ENCODE peak calls at places on chromosomes 2 and 18, in seven cellular contexts. One of them, this sample, is unnamed.

GRCh38 chr2:180449171-180449570 is 442.1 kb upstream of the CWC22 start:
- DNase-seq in HFFc6: no peak
- DNase-seq in GM06990: no peak
- DNase-seq in T-helper 9 cell: no peak
- DNase-seq in activated effector memory CD4-positive, alpha-beta T cell treated with anti-CD3 and anti-CD28 coated beads, Interleukin-2, amount 50 U/mL, for 16 hours: no peak
- DNase-seq in heart left ventricle: no peak
- DNase-seq in A172: no peak
- DNase-seq in this sample: no peak

GRCh38 chr2:85410584-85411404 is 628 bp upstream of the CAPG start:
- DNase-seq in HFFc6: no peak
- DNase-seq in GM06990: no peak
- DNase-seq in T-helper 9 cell: no peak
- DNase-seq in activated effector memory CD4-positive, alpha-beta T cell treated with anti-CD3 and anti-CD28 coated beads, Interleukin-2, amount 50 U/mL, for 16 hours: no peak
- DNase-seq in heart left ventricle: no peak
- DNase-seq in A172: peak
- DNase-seq in this sample: no peak

GRCh38 chr2:108449410-108450200 is 599 bp downstream of the GCC2 start:
- DNase-seq in HFFc6: peak
- DNase-seq in GM06990: no peak
- DNase-seq in T-helper 9 cell: peak
- DNase-seq in activated effector memory CD4-positive, alpha-beta T cell treated with anti-CD3 and anti-CD28 coated beads, Interleukin-2, amount 50 U/mL, for 16 hours: peak
- DNase-seq in heart left ventricle: no peak
- DNase-seq in A172: peak
- DNase-seq in this sample: peak

GRCh38 chr2:14790041-14790640 is 157.6 kb downstream of the LRATD1 start:
- DNase-seq in HFFc6: no peak
- DNase-seq in GM06990: no peak
- DNase-seq in T-helper 9 cell: no peak
- DNase-seq in activated effector memory CD4-positive, alpha-beta T cell treated with anti-CD3 and anti-CD28 coated beads, Interleukin-2, amount 50 U/mL, for 16 hours: no peak
- DNase-seq in heart left ventricle: no peak
- DNase-seq in A172: no peak
- DNase-seq in this sample: no peak

GRCh38 chr2:192150166-192150565 is 44.6 kb downstream of the TMEFF2 start:
- DNase-seq in HFFc6: no peak
- DNase-seq in GM06990: no peak
- DNase-seq in T-helper 9 cell: no peak
- DNase-seq in activated effector memory CD4-positive, alpha-beta T cell treated with anti-CD3 and anti-CD28 coated beads, Interleukin-2, amount 50 U/mL, for 16 hours: no peak
- DNase-seq in heart left ventricle: no peak
- DNase-seq in A172: no peak
- DNase-seq in this sample: no peak

GRCh38 chr2:101463885-101464653 is 10.8 kb downstream of the RFX8 start:
- DNase-seq in HFFc6: peak
- DNase-seq in GM06990: no peak
- DNase-seq in T-helper 9 cell: no peak
- DNase-seq in activated effector memory CD4-positive, alpha-beta T cell treated with anti-CD3 and anti-CD28 coated beads, Interleukin-2, amount 50 U/mL, for 16 hours: no peak
- DNase-seq in heart left ventricle: no peak
- DNase-seq in A172: peak
- DNase-seq in this sample: no peak

GRCh38 chr2:186862869-186863709 is 14.1 kb upstream of the ZSWIM2 start:
- DNase-seq in HFFc6: peak
- DNase-seq in GM06990: peak
- DNase-seq in T-helper 9 cell: no peak
- DNase-seq in activated effector memory CD4-positive, alpha-beta T cell treated with anti-CD3 and anti-CD28 coated beads, Interleukin-2, amount 50 U/mL, for 16 hours: no peak
- DNase-seq in heart left ventricle: no peak
- DNase-seq in A172: peak
- DNase-seq in this sample: peak

GRCh38 chr2:96509114-96509846 is 4.1 kb upstream of the NEURL3 start:
- DNase-seq in HFFc6: peak
- DNase-seq in GM06990: peak
- DNase-seq in T-helper 9 cell: peak
- DNase-seq in activated effector memory CD4-positive, alpha-beta T cell treated with anti-CD3 and anti-CD28 coated beads, Interleukin-2, amount 50 U/mL, for 16 hours: peak
- DNase-seq in heart left ventricle: peak
- DNase-seq in A172: peak
- DNase-seq in this sample: peak

GRCh38 chr2:234451852-234452625 is 44.8 kb downstream of the ARL4C start:
- DNase-seq in HFFc6: peak
- DNase-seq in GM06990: no peak
- DNase-seq in T-helper 9 cell: no peak
- DNase-seq in activated effector memory CD4-positive, alpha-beta T cell treated with anti-CD3 and anti-CD28 coated beads, Interleukin-2, amount 50 U/mL, for 16 hours: no peak
- DNase-seq in heart left ventricle: no peak
- DNase-seq in A172: peak
- DNase-seq in this sample: peak

GRCh38 chr2:138435701-138436100 is 65.9 kb upstream of the SPOPL start:
- DNase-seq in HFFc6: no peak
- DNase-seq in GM06990: no peak
- DNase-seq in T-helper 9 cell: no peak
- DNase-seq in activated effector memory CD4-positive, alpha-beta T cell treated with anti-CD3 and anti-CD28 coated beads, Interleukin-2, amount 50 U/mL, for 16 hours: no peak
- DNase-seq in heart left ventricle: no peak
- DNase-seq in A172: no peak
- DNase-seq in this sample: no peak

GRCh38 chr18:69109686-69110085 is 291.0 kb upstream of the DOK6 start:
- DNase-seq in HFFc6: no peak
- DNase-seq in GM06990: no peak
- DNase-seq in T-helper 9 cell: no peak
- DNase-seq in activated effector memory CD4-positive, alpha-beta T cell treated with anti-CD3 and anti-CD28 coated beads, Interleukin-2, amount 50 U/mL, for 16 hours: no peak
- DNase-seq in heart left ventricle: no peak
- DNase-seq in A172: no peak
- DNase-seq in this sample: no peak

GRCh38 chr2:189088566-189089225 is 90.9 kb downstream of the COL5A2 start:
- DNase-seq in HFFc6: no peak
- DNase-seq in GM06990: no peak
- DNase-seq in T-helper 9 cell: no peak
- DNase-seq in activated effector memory CD4-positive, alpha-beta T cell treated with anti-CD3 and anti-CD28 coated beads, Interleukin-2, amount 50 U/mL, for 16 hours: no peak
- DNase-seq in heart left ventricle: no peak
- DNase-seq in A172: no peak
- DNase-seq in this sample: no peak

GRCh38 chr2:112836695-112837117 is at the start of gene IL1B:
- DNase-seq in HFFc6: peak
- DNase-seq in GM06990: no peak
- DNase-seq in T-helper 9 cell: no peak
- DNase-seq in activated effector memory CD4-positive, alpha-beta T cell treated with anti-CD3 and anti-CD28 coated beads, Interleukin-2, amount 50 U/mL, for 16 hours: no peak
- DNase-seq in heart left ventricle: no peak
- DNase-seq in A172: peak
- DNase-seq in this sample: peak

GRCh38 chr2:48284624-48285212 is 245.2 kb upstream of the STON1 start:
- DNase-seq in HFFc6: no peak
- DNase-seq in GM06990: no peak
- DNase-seq in T-helper 9 cell: no peak
- DNase-seq in activated effector memory CD4-positive, alpha-beta T cell treated with anti-CD3 and anti-CD28 coated beads, Interleukin-2, amount 50 U/mL, for 16 hours: no peak
- DNase-seq in heart left ventricle: no peak
- DNase-seq in A172: no peak
- DNase-seq in this sample: no peak

GRCh38 chr2:219689676-219690628 is 62.5 kb downstream of the SLC4A3 start:
- DNase-seq in HFFc6: peak
- DNase-seq in GM06990: no peak
- DNase-seq in T-helper 9 cell: no peak
- DNase-seq in activated effector memory CD4-positive, alpha-beta T cell treated with anti-CD3 and anti-CD28 coated beads, Interleukin-2, amount 50 U/mL, for 16 hours: no peak
- DNase-seq in heart left ventricle: peak
- DNase-seq in A172: peak
- DNase-seq in this sample: peak

GRCh38 chr2:231380307-231380706 is 15.2 kb upstream of the B3GNT7 start:
- DNase-seq in HFFc6: no peak
- DNase-seq in GM06990: no peak
- DNase-seq in T-helper 9 cell: no peak
- DNase-seq in activated effector memory CD4-positive, alpha-beta T cell treated with anti-CD3 and anti-CD28 coated beads, Interleukin-2, amount 50 U/mL, for 16 hours: no peak
- DNase-seq in heart left ventricle: no peak
- DNase-seq in A172: no peak
- DNase-seq in this sample: no peak

GRCh38 chr2:108133457-108133856 is 106.3 kb upstream of the SULT1C3 start:
- DNase-seq in HFFc6: no peak
- DNase-seq in GM06990: no peak
- DNase-seq in T-helper 9 cell: no peak
- DNase-seq in activated effector memory CD4-positive, alpha-beta T cell treated with anti-CD3 and anti-CD28 coated beads, Interleukin-2, amount 50 U/mL, for 16 hours: no peak
- DNase-seq in heart left ventricle: no peak
- DNase-seq in A172: no peak
- DNase-seq in this sample: no peak

This sample was measured in HTR-8/SVneo.